ENCODE peak calls at places on chromosomes 3 and 15, in ten cellular contexts. X is left ventricle myocardium inferior; O is WTC11; F is H9; W is fibroblast of mammary gland; P is heart left ventricle; H is AG10803; Z is activated CD8-positive, alpha-beta T cell treated with anti-CD3 and anti-CD28 coated beads for 36 hours; M is NB4; T is heart right ventricle. I is an unnamed sample.

GRCh38 chr3:8255771-8256170 is 245.9 kb upstream of the LMCD1 start:
- DNase-seq in X (no peak), O (no peak), F (no peak), W (no peak), P (no peak), H (no peak), Z (no peak), M (no peak), T (no peak), I (no peak)

GRCh38 chr3:108605491-108605890 is 16.0 kb downstream of the DZIP3 start:
- DNase-seq in X (no peak), O (no peak), F (no peak), W (no peak), P (no peak), H (no peak), Z (no peak), M (no peak), T (no peak), I (no peak)

GRCh38 chr15:55715355-55716076 is 27.4 kb downstream of the PRTG start:
- DNase-seq in X (no peak), O (peak; percentile 22), F (peak; percentile 32), W (no peak), P (no peak), H (no peak), Z (no peak), M (no peak), T (no peak), I (no peak)

GRCh38 chr15:55743615-55743978 is 645 bp upstream of the PRTG start:
- DNase-seq in X (no peak), O (no peak), F (no peak), W (no peak), P (no peak), H (no peak), Z (no peak), M (no peak), T (no peak), I (peak; percentile 23)

GRCh38 chr3:86982883-86983282 is 8.1 kb downstream of the VGLL3 start:
- DNase-seq in X (no peak), O (no peak), F (no peak), W (peak; percentile 91), P (no peak), H (peak; percentile 97), Z (no peak), M (no peak), T (no peak), I (no peak)

GRCh38 chr15:88900309-88900981 is 5.1 kb upstream of the HAPLN3 start:
- DNase-seq in X (no peak), O (no peak), F (no peak), W (peak; percentile 45), P (no peak), H (peak; percentile 70), Z (no peak), M (no peak), T (no peak), I (no peak)

GRCh38 chr3:39122811-39123210 is 15.3 kb downstream of the TTC21A start:
- DNase-seq in X (no peak), O (no peak), F (no peak), W (no peak), P (no peak), H (no peak), Z (no peak), M (no peak), T (no peak), I (no peak)

GRCh38 chr3:126340081-126340511 is 17.1 kb downstream of the KLF15 start:
- DNase-seq in X (peak; percentile 25), O (peak; percentile 6), F (no peak), W (peak; percentile 64), P (peak; percentile 24), H (peak; percentile 75), Z (no peak), M (no peak), T (no peak), I (no peak)

GRCh38 chr3:33883538-33884203 is 85.2 kb downstream of the PDCD6IP start:
- DNase-seq in X (no peak), O (no peak), F (no peak), W (peak; percentile 60), P (no peak), H (peak; percentile 31), Z (peak; percentile 5), M (peak; percentile 51), T (peak; percentile 24), I (peak; percentile 45)

DNA sequence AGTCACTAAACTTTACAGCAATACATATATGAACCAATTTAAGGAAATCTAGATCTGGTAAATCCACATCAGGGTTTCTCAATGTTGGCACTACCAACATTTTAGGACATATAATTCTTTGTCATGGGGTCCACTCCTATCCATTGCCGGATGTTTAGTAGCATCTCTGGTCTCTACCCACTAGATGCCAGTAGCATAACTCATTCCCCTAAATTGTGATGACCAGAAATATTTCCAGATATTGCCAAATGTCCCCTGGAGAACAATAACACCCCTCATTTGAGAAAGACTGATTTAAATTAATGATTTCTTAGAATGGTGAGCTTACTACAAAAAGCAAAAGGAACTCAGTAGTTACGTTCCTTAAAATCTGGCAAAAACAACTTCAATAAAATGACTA is 23.1 kb upstream of the ANKRD28 start:
- DNase-seq in X (no peak), O (no peak), F (no peak), W (peak; percentile 49), P (no peak), H (peak; percentile 70), Z (no peak), M (no peak), T (no peak), I (no peak)
- TF ChIP-seq CTCF in X (no peak), O (no peak), F (no peak), W (no peak), P (no peak), H (peak; percentile 35), Z (no peak), M (no peak), T (no peak), I (no peak)

GRCh38 chr15:101664303-101664913 is 12.2 kb upstream of the TM2D3 start:
- DNase-seq in X (no peak), O (no peak), F (no peak), W (peak; percentile 28), P (no peak), H (peak; percentile 11), Z (peak; percentile 13), M (peak; percentile 18), T (no peak), I (no peak)
- TF ChIP-seq CTCF in X (peak; percentile 49), O (no peak), F (peak; percentile 50), W (peak; percentile 30), P (peak; percentile 17), H (peak; percentile 41), Z (no peak), M (peak; percentile 29), T (peak; percentile 38), I (no peak)

GRCh38 chr15:40354408-40355171 is 3.4 kb upstream of the DISP2 start:
- DNase-seq in X (no peak), O (peak; percentile 61), F (peak; percentile 71), W (peak; percentile 36), P (no peak), H (no peak), Z (peak; percentile 15), M (peak; percentile 38), T (no peak), I (no peak)
- TF ChIP-seq CTCF in X (peak; percentile 58), O (no peak), F (peak; percentile 42), W (peak; percentile 63), P (no peak), H (peak; percentile 57), Z (peak; percentile 14), M (peak; percentile 43), T (peak; percentile 43), I (peak; percentile 10)

DNA sequence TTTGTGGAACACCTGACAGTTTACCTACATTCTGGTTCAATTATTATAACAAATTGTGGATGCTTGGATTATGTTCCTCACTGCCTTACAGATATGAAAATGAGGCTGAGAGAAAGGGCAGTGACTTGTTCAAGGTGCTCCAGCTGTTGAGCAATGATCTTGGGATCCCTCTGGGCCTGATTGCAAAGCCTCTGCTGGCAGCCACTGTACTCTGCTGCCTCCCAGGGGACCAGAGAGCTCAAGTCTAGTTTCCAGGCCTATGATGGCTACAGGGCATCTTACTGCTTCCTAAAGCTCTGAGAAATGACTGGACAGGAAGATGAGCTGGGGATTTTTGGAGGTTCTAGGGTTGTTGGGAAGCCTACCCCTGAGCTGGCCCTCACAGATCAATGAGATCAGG is 2.3 kb upstream of the SHC4 start:
- DNase-seq in X (no peak), O (no peak), F (no peak), W (peak; percentile 76), P (no peak), H (peak; percentile 77), Z (peak; percentile 66), M (peak; percentile 93), T (no peak), I (peak; percentile 45)
- TF ChIP-seq CTCF in X (no peak), O (no peak), F (peak; percentile 45), W (peak; percentile 20), P (no peak), H (peak; percentile 17), Z (peak; percentile 53), M (no peak), T (no peak), I (peak; percentile 10)

DNA sequence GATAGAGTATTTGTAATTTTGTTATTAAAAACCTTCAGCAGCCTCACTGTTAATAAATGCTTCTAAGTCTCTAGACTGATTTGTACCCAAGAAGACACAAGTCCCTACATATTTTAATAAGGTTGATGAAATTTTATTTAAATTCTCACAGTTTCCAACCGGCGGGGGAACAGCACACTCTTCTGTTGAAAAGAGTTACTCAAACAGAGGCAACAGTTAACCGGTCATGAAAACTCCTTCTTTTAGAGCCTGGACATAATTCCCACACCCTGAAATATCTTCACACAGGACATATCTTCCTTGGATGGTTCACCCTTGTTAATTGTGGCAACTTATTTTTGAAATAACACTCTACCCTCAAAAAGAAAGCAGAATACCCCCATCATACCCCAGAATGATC is 278.8 kb downstream of the FOXP1 start:
- DNase-seq in X (no peak), O (no peak), F (no peak), W (peak; percentile 65), P (no peak), H (no peak), Z (peak; percentile 63), M (no peak), T (peak; percentile 21), I (no peak)
- TF ChIP-seq CTCF in X (peak; percentile 61), O (no peak), F (peak; percentile 58), W (peak; percentile 59), P (peak; percentile 41), H (peak; percentile 26), Z (peak; percentile 43), M (no peak), T (peak; percentile 67), I (no peak)